ENCODE peak calls at places on chromosomes 2 and 18, in five cellular contexts. One of them, this sample, is unnamed.

GRCh38 chr2:65093211-65093610 is 36.7 kb downstream of the RAB1A start:
- DNase-seq in endothelial cell of umbilical vein: no peak
- DNase-seq in Peyer's patch: no peak
- DNase-seq in GM23338: no peak
- DNase-seq in foreskin fibroblast: no peak
- DNase-seq in this sample: no peak

GRCh38 chr18:6427281-6427680 is 12.6 kb upstream of the L3MBTL4 start:
- DNase-seq in endothelial cell of umbilical vein: no peak
- DNase-seq in Peyer's patch: no peak
- DNase-seq in GM23338: no peak
- DNase-seq in foreskin fibroblast: no peak
- DNase-seq in this sample: no peak

GRCh38 chr18:4084501-4084900 is 370.6 kb downstream of the DLGAP1 start:
- DNase-seq in endothelial cell of umbilical vein: no peak
- DNase-seq in Peyer's patch: no peak
- DNase-seq in GM23338: no peak
- DNase-seq in foreskin fibroblast: no peak
- DNase-seq in this sample: no peak

GRCh38 chr2:215396595-215397313 is 39.1 kb downstream of the FN1 start:
- DNase-seq in endothelial cell of umbilical vein: no peak
- DNase-seq in Peyer's patch: no peak
- DNase-seq in GM23338: no peak
- DNase-seq in foreskin fibroblast: peak
- DNase-seq in this sample: no peak

GRCh38 chr2:28695245-28695647 is 56.4 kb upstream of the PPP1CB start:
- DNase-seq in endothelial cell of umbilical vein: no peak
- DNase-seq in Peyer's patch: no peak
- DNase-seq in GM23338: peak
- DNase-seq in foreskin fibroblast: no peak
- DNase-seq in this sample: no peak

GRCh38 chr2:34096552-34097171 is 497.6 kb upstream of the FAM98A start:
- DNase-seq in endothelial cell of umbilical vein: peak
- DNase-seq in Peyer's patch: no peak
- DNase-seq in GM23338: peak
- DNase-seq in foreskin fibroblast: peak
- DNase-seq in this sample: peak

GRCh38 chr2:169584005-169584877 is at the start of gene PPIG:
- DNase-seq in endothelial cell of umbilical vein: peak
- DNase-seq in Peyer's patch: peak
- DNase-seq in GM23338: peak
- DNase-seq in foreskin fibroblast: peak
- DNase-seq in this sample: peak

GRCh38 chr2:108449410-108450200 is 599 bp downstream of the GCC2 start:
- DNase-seq in endothelial cell of umbilical vein: peak
- DNase-seq in Peyer's patch: peak
- DNase-seq in GM23338: peak
- DNase-seq in foreskin fibroblast: peak
- DNase-seq in this sample: peak

GRCh38 chr2:232214053-232214452 is 164.5 kb upstream of the ALPP start:
- DNase-seq in endothelial cell of umbilical vein: no peak
- DNase-seq in Peyer's patch: no peak
- DNase-seq in GM23338: no peak
- DNase-seq in foreskin fibroblast: no peak
- DNase-seq in this sample: no peak

GRCh38 chr2:6917761-6918421 is 679 bp downstream of the RNF144A start:
- DNase-seq in endothelial cell of umbilical vein: no peak
- DNase-seq in Peyer's patch: no peak
- DNase-seq in GM23338: peak
- DNase-seq in foreskin fibroblast: peak
- DNase-seq in this sample: peak

GRCh38 chr2:50979495-50979894 is 52.4 kb downstream of the NRXN1 start:
- DNase-seq in endothelial cell of umbilical vein: no peak
- DNase-seq in Peyer's patch: no peak
- DNase-seq in GM23338: no peak
- DNase-seq in foreskin fibroblast: no peak
- DNase-seq in this sample: no peak

GRCh38 chr18:9575558-9575957 is 38.8 kb downstream of the PPP4R1 start:
- DNase-seq in endothelial cell of umbilical vein: peak
- DNase-seq in Peyer's patch: peak
- DNase-seq in GM23338: peak
- DNase-seq in foreskin fibroblast: peak
- DNase-seq in this sample: peak

GRCh38 chr2:150234787-150235512 is 252.5 kb downstream of the RND3 start:
- DNase-seq in endothelial cell of umbilical vein: peak
- DNase-seq in Peyer's patch: no peak
- DNase-seq in GM23338: no peak
- DNase-seq in foreskin fibroblast: peak
- DNase-seq in this sample: peak

GRCh38 chr18:48944634-48945033 is 6.1 kb downstream of the SMAD7 start:
- DNase-seq in endothelial cell of umbilical vein: no peak
- DNase-seq in Peyer's patch: no peak
- DNase-seq in GM23338: no peak
- DNase-seq in foreskin fibroblast: no peak
- DNase-seq in this sample: no peak

GRCh38 chr2:86372641-86373502 is 35.4 kb upstream of the REEP1 start:
- DNase-seq in endothelial cell of umbilical vein: peak
- DNase-seq in Peyer's patch: no peak
- DNase-seq in GM23338: peak
- DNase-seq in foreskin fibroblast: peak
- DNase-seq in this sample: no peak

GRCh38 chr2:33372940-33373553 is 103.4 kb upstream of the RASGRP3 start:
- DNase-seq in endothelial cell of umbilical vein: peak
- DNase-seq in Peyer's patch: no peak
- DNase-seq in GM23338: peak
- DNase-seq in foreskin fibroblast: peak
- DNase-seq in this sample: no peak

GRCh38 chr2:72629062-72629461 is 196.8 kb downstream of the EXOC6B start:
- DNase-seq in endothelial cell of umbilical vein: no peak
- DNase-seq in Peyer's patch: no peak
- DNase-seq in GM23338: no peak
- DNase-seq in foreskin fibroblast: peak
- DNase-seq in this sample: no peak

GRCh38 chr2:238281826-238282480 is 6.5 kb downstream of the PER2 start:
- DNase-seq in endothelial cell of umbilical vein: no peak
- DNase-seq in Peyer's patch: no peak
- DNase-seq in GM23338: no peak
- DNase-seq in foreskin fibroblast: no peak
- DNase-seq in this sample: no peak

GRCh38 chr2:231900486-231900942 is 25.7 kb downstream of the NPPC start:
- DNase-seq in endothelial cell of umbilical vein: peak
- DNase-seq in Peyer's patch: peak
- DNase-seq in GM23338: peak
- DNase-seq in foreskin fibroblast: peak
- DNase-seq in this sample: peak

GRCh38 chr2:64470921-64471320 is 17.0 kb downstream of the LGALSL start:
- DNase-seq in endothelial cell of umbilical vein: no peak
- DNase-seq in Peyer's patch: no peak
- DNase-seq in GM23338: no peak
- DNase-seq in foreskin fibroblast: no peak
- DNase-seq in this sample: no peak